ENCODE peak calls at places on chromosome 13, in seven cellular contexts. Q is RPMI7951; C is stimulated activated effector memory CD8-positive, alpha-beta T cell treated with anti-CD3 and anti-CD28 coated beads, Interleukin-12 subunit alpha, Interleukin-12 subunit beta, amount 100 ng/mL, for 72 hours; T is astrocyte of the hippocampus; H is HTR-8/SVneo; B is NCI-H69; S is NCI-H1930. L is an unnamed sample.

GRCh38 chr13:81001828-81002385 is 661.0 kb upstream of the SPRY2 start:
- DNase-seq in T (peak; percentile 15), H (no peak), C (no peak), B (no peak), S (no peak), Q (no peak), L (peak; percentile 16)

GRCh38 chr13:42991892-42992584 is at the start of gene EPSTI1:
- DNase-seq in T (peak; percentile 81), Q (peak; percentile 79), C (peak; percentile 42), S (no peak), H (peak; percentile 38), B (no peak), L (peak; percentile 90)

GRCh38 chr13:64910061-64910460 is 2320.1 kb downstream of the PCDH9 start:
- DNase-seq in Q (no peak), T (no peak), B (no peak), C (no peak), H (no peak), S (no peak), L (no peak)

GRCh38 chr13:33284916-33285315 is 639 bp downstream of the STARD13 start:
- DNase-seq in B (no peak), C (no peak), H (no peak), Q (no peak), S (no peak), T (peak; percentile 57), L (peak; percentile 46)

GRCh38 chr13:30340367-30341184 is 33.2 kb upstream of the KATNAL1 start:
- DNase-seq in T (peak; percentile 66), S (no peak), B (no peak), C (no peak), H (no peak), Q (peak; percentile 63), L (peak; percentile 82)

GRCh38 chr13:26255717-26256277 is 1.9 kb downstream of the CDK8 start:
- DNase-seq in B (peak; percentile 41), C (no peak), Q (peak; percentile 3), H (peak; percentile 1), S (no peak), T (peak; percentile 10), L (peak; percentile 31)

GRCh38 chr13:113596321-113597200 is 12.0 kb downstream of the TFDP1 start:
- DNase-seq in C (no peak), T (no peak), S (no peak), Q (no peak), H (no peak), B (no peak), L (no peak)

GRCh38 chr13:24894277-24894971 is 130.5 kb downstream of the RNF17 start:
- DNase-seq in H (no peak), T (no peak), Q (no peak), S (no peak), C (no peak), B (no peak), L (no peak)

GRCh38 chr13:27851049-27851448 is 58.8 kb downstream of the GSX1 start:
- DNase-seq in Q (no peak), H (no peak), C (no peak), S (no peak), B (no peak), T (no peak), L (no peak)

GRCh38 chr13:51469790-51470189 is 17.0 kb upstream of the INTS6 start:
- DNase-seq in S (no peak), B (no peak), C (no peak), T (no peak), H (no peak), Q (no peak), L (no peak)

GRCh38 chr13:50810998-50811397 is 32.5 kb downstream of the DLEU7 start:
- DNase-seq in Q (no peak), T (no peak), S (no peak), C (no peak), H (no peak), B (no peak), L (no peak)

GRCh38 chr13:41780736-41781708 is 179.9 kb downstream of the VWA8 start:
- DNase-seq in T (peak; percentile 75), C (no peak), S (no peak), H (no peak), Q (peak; percentile 72), B (no peak), L (peak; percentile 94)

GRCh38 chr13:110186221-110186838 is 120.6 kb downstream of the COL4A1 start:
- DNase-seq in Q (no peak), C (no peak), H (no peak), T (peak; percentile 33), B (no peak), S (no peak), L (peak; percentile 34)